ENCODE peak calls at places on chromosomes 1 and 21, in eight cellular contexts. N is uterus; D is heart left ventricle; M is heart right ventricle; R is transverse colon; X is left lung; P is effector memory CD4-positive, alpha-beta T cell; U is tibial artery. O is an unnamed sample.

GRCh38 chr1:168301664-168302320 is 21.1 kb downstream of the TBX19 start:
- DNase-seq in N (no peak), D (no peak), M (no peak), R (no peak), X (no peak), P (no peak), U (no peak), O (peak; percentile 41)

GRCh38 chr1:19643602-19644419 is at the start of gene NBL1:
- DNase-seq in N (peak; percentile 83), D (peak; percentile 74), M (peak; percentile 84), R (peak; percentile 84), X (no peak), P (peak; percentile 62), U (peak; percentile 89), O (peak; percentile 55)

GRCh38 chr1:178030452-178030851 is 60.6 kb upstream of the SEC16B start:
- DNase-seq in N (no peak), D (no peak), M (no peak), R (no peak), X (no peak), P (no peak), U (no peak), O (no peak)

GRCh38 chr21:22791986-22792560 is 1793.9 kb downstream of the NCAM2 start:
- DNase-seq in N (no peak), D (no peak), M (no peak), R (no peak), X (no peak), P (no peak), U (no peak), O (peak; percentile 70)

GRCh38 chr1:212313616-212314015 is 28.4 kb downstream of the PPP2R5A start:
- DNase-seq in N (no peak), D (no peak), M (no peak), R (no peak), X (no peak), P (no peak), U (no peak), O (peak; percentile 39)

GRCh38 chr1:43545686-43546387 is 15.2 kb downstream of the PTPRF start:
- DNase-seq in N (peak; percentile 55), D (no peak), M (peak; percentile 42), R (peak; percentile 96), X (peak; percentile 80), P (no peak), U (peak; percentile 88), O (peak; percentile 92)

GRCh38 chr1:10685851-10686403 is 110.5 kb downstream of the CASZ1 start:
- DNase-seq in N (no peak), D (no peak), M (no peak), R (no peak), X (no peak), P (no peak), U (no peak), O (peak; percentile 66)

GRCh38 chr1:95384570-95384969 is 150.6 kb downstream of the RWDD3 start:
- DNase-seq in N (no peak), D (peak; percentile 31), M (peak; percentile 11), R (no peak), X (no peak), P (no peak), U (no peak), O (peak; percentile 90)

GRCh38 chr1:19979494-19979977 is at the start of gene PLA2G2A:
- DNase-seq in N (no peak), D (no peak), M (no peak), R (peak; percentile 39), X (no peak), P (no peak), U (peak; percentile 73), O (no peak)

GRCh38 chr1:29248409-29248808 is 12.1 kb downstream of the PTPRU start:
- DNase-seq in N (no peak), D (no peak), M (no peak), R (no peak), X (no peak), P (no peak), U (no peak), O (no peak)

GRCh38 chr1:198205021-198205684 is 48.4 kb downstream of the NEK7 start:
- DNase-seq in N (no peak), D (peak; percentile 26), M (no peak), R (no peak), X (no peak), P (no peak), U (no peak), O (peak; percentile 44)

GRCh38 chr1:40226187-40226586 is 21.6 kb upstream of the TMCO2 start:
- DNase-seq in N (no peak), D (no peak), M (no peak), R (no peak), X (no peak), P (no peak), U (no peak), O (no peak)

GRCh38 chr1:59043796-59044195 is 253.1 kb upstream of the FGGY start:
- DNase-seq in N (peak; percentile 89), D (peak; percentile 84), M (peak; percentile 76), R (peak; percentile 69), X (no peak), P (no peak), U (peak; percentile 82), O (peak; percentile 91)

GRCh38 chr1:153534933-153535663 is 693 bp downstream of the S100A6 start:
- DNase-seq in N (peak; percentile 72), D (peak; percentile 71), M (peak; percentile 62), R (peak; percentile 72), X (peak; percentile 89), P (peak; percentile 33), U (peak; percentile 94), O (no peak)

GRCh38 chr21:41769933-41770332 is 3.1 kb upstream of the RIPK4 start:
- DNase-seq in N (no peak), D (no peak), M (no peak), R (peak; percentile 35), X (no peak), P (no peak), U (peak; percentile 52), O (no peak)

GRCh38 chr1:109864063-109864822 is 46.4 kb upstream of the CSF1 start:
- DNase-seq in N (no peak), D (no peak), M (no peak), R (no peak), X (no peak), P (no peak), U (no peak), O (peak; percentile 77)

GRCh38 chr1:28439320-28439719 is 66.5 kb upstream of the RCC1 start:
- DNase-seq in N (no peak), D (no peak), M (no peak), R (no peak), X (no peak), P (no peak), U (no peak), O (no peak)

GRCh38 chr1:109170051-109170775 is 43.5 kb upstream of the SARS1 start:
- DNase-seq in N (no peak), D (no peak), M (no peak), R (no peak), X (no peak), P (no peak), U (no peak), O (no peak)

GRCh38 chr1:150619576-150620509 is 9.6 kb downstream of the ENSA start:
- DNase-seq in N (no peak), D (peak; percentile 42), M (peak; percentile 50), R (no peak), X (no peak), P (no peak), U (no peak), O (peak; percentile 81)

GRCh38 chr1:145878724-145879123 is 6.9 kb downstream of the ANKRD35 start:
- DNase-seq in N (no peak), D (no peak), M (no peak), R (no peak), X (no peak), P (no peak), U (no peak), O (no peak)

GRCh38 chr1:26155370-26156284 is 3.3 kb upstream of the FAM110D start:
- DNase-seq in N (no peak), D (peak; percentile 45), M (peak; percentile 34), R (no peak), X (no peak), P (no peak), U (no peak), O (no peak)

GRCh38 chr1:8360493-8361197 is 42.7 kb downstream of the SLC45A1 start:
- DNase-seq in N (peak; percentile 16), D (peak; percentile 18), M (no peak), R (no peak), X (no peak), P (no peak), U (no peak), O (no peak)

GRCh38 chr1:207286747-207287528 is 34.5 kb upstream of the CD55 start:
- DNase-seq in N (no peak), D (no peak), M (no peak), R (no peak), X (no peak), P (no peak), U (no peak), O (no peak)

GRCh38 chr1:243748706-243749283 is 101.2 kb downstream of the AKT3 start:
- DNase-seq in N (no peak), D (no peak), M (peak; percentile 34), R (no peak), X (no peak), P (no peak), U (no peak), O (peak; percentile 90)

GRCh38 chr21:46226920-46227599 is 1.5 kb downstream of the LSS start:
- DNase-seq in N (no peak), D (no peak), M (no peak), R (no peak), X (no peak), P (no peak), U (no peak), O (peak; percentile 78)
- H3K27ac ChIP-seq in N (peak overlapping the region; percentile 94), D (peak overlapping the region; percentile 91), M (no peak overlapping the region), R (peak overlapping the region; percentile 90), X (peak overlapping the region; percentile 65), P (no peak overlapping the region), U (peak overlapping the region; percentile 96), O (no peak overlapping the region)

GRCh38 chr1:3241236-3241550 is 172.2 kb downstream of the PRDM16 start:
- DNase-seq in N (no peak), D (no peak), M (no peak), R (no peak), X (peak; percentile 76), P (no peak), U (no peak), O (no peak)
- H3K27me3 ChIP-seq in N (no peaks in the 10 kb centered on the region), D (no peaks in the 10 kb centered on the region), M (peaks cover 14% of the 10 kb centered on the region), R (peaks cover 26% of the 10 kb centered on the region), X (peaks cover 56% of the 10 kb centered on the region), P (no peaks in the 10 kb centered on the region), U (no peaks in the 10 kb centered on the region), O (no peaks in the 10 kb centered on the region)

GRCh38 chr1:166927701-166928100 is 47.6 kb downstream of the ILDR2 start:
- DNase-seq in N (no peak), D (no peak), M (no peak), R (no peak), X (no peak), P (no peak), U (no peak), O (no peak)

GRCh38 chr1:166920561-166921475 is 44.8 kb upstream of the TADA1 start:
- DNase-seq in N (peak; percentile 15), D (no peak), M (no peak), R (no peak), X (peak; percentile 78), P (no peak), U (no peak), O (peak; percentile 55)

GRCh38 chr1:166925791-166926483 is 49.4 kb downstream of the ILDR2 start:
- DNase-seq in N (no peak), D (no peak), M (peak; percentile 17), R (no peak), X (no peak), P (no peak), U (no peak), O (peak; percentile 53)

GRCh38 chr1:166924829-166925541 is 48.9 kb upstream of the TADA1 start:
- DNase-seq in N (no peak), D (no peak), M (no peak), R (no peak), X (no peak), P (no peak), U (no peak), O (no peak)
- H3K4me1 ChIP-seq in N (no peaks in the 10 kb centered on the region), D (peaks cover 25% of the 10 kb centered on the region), M (peaks cover 27% of the 10 kb centered on the region), R (peaks cover 6% of the 10 kb centered on the region), X (no peaks in the 10 kb centered on the region), P (no peaks in the 10 kb centered on the region), U (peaks cover 12% of the 10 kb centered on the region), O (peaks cover 26% of the 10 kb centered on the region)

GRCh38 chr1:151825811-151826660 is 5.6 kb downstream of the RORC start:
- DNase-seq in N (no peak), D (no peak), M (no peak), R (peak; percentile 40), X (no peak), P (peak; percentile 37), U (no peak), O (no peak)
- H3K27ac ChIP-seq in N (no peak overlapping the region), D (no peak overlapping the region), M (no peak overlapping the region), R (no peak overlapping the region), X (no peak overlapping the region), P (peak overlapping the region; percentile 66), U (no peak overlapping the region), O (no peak overlapping the region)